ENCODE peak calls at places on chromosomes 1 and 21, in six cellular contexts. K is cardiac muscle cell, C is ACHN, J is PC-9, D is NCI-H82, B is NCI-H524. Y is an unnamed sample.

GRCh38 chr1:111593403-111594127 is 26.0 kb upstream of the RAP1A start:
- DNase-seq in J (peak), D (peak), C (no peak), K (no peak), B (peak), Y (no peak)

GRCh38 chr1:181073638-181074037 is 14.9 kb upstream of the IER5 start:
- DNase-seq in C (no peak), J (peak), K (no peak), B (no peak), D (no peak), Y (no peak)

GRCh38 chr1:46533179-46533864 is 18.1 kb downstream of the KNCN start:
- DNase-seq in J (peak), C (no peak), B (peak), D (no peak), K (peak), Y (no peak)

GRCh38 chr1:119987112-119987511 is 82.3 kb downstream of the NOTCH2 start:
- DNase-seq in K (no peak), C (peak), B (no peak), D (no peak), J (peak), Y (no peak)

GRCh38 chr1:237154173-237154572 is 112.2 kb downstream of the RYR2 start:
- DNase-seq in D (no peak), C (no peak), B (peak), K (no peak), J (no peak), Y (no peak)

GRCh38 chr1:107640207-107640606 is 324.8 kb downstream of the VAV3 start:
- DNase-seq in B (no peak), C (no peak), J (no peak), D (no peak), K (no peak), Y (no peak)

GRCh38 chr1:19435181-19435580 is 50.2 kb downstream of the CAPZB start:
- DNase-seq in D (no peak), K (no peak), C (no peak), J (no peak), B (no peak), Y (no peak)

GRCh38 chr1:182766881-182767645 is 22.5 kb upstream of the NPL start:
- DNase-seq in C (no peak), K (no peak), D (no peak), B (no peak), J (no peak), Y (no peak)

GRCh38 chr1:112358798-112359408 is 37.1 kb upstream of the CTTNBP2NL start:
- DNase-seq in C (peak), K (peak), D (peak), B (peak), J (peak), Y (peak)

GRCh38 chr1:186540521-186540920 is 79.6 kb upstream of the PDC start:
- DNase-seq in J (no peak), D (no peak), C (no peak), K (no peak), B (no peak), Y (no peak)

GRCh38 chr1:10664251-10664650 is 132.2 kb downstream of the CASZ1 start:
- DNase-seq in C (no peak), J (no peak), B (no peak), D (no peak), K (peak), Y (no peak)

GRCh38 chr1:48055854-48056253 is 58.7 kb upstream of the TRABD2B start:
- DNase-seq in C (no peak), K (no peak), D (peak), J (no peak), B (no peak), Y (no peak)

GRCh38 chr1:75969550-75969949 is 37.3 kb upstream of the ASB17 start:
- DNase-seq in C (no peak), B (no peak), K (no peak), D (no peak), J (no peak), Y (no peak)

GRCh38 chr1:212229654-212230053 is 55.6 kb upstream of the PPP2R5A start:
- DNase-seq in D (peak), C (no peak), K (no peak), J (no peak), B (no peak), Y (no peak)

GRCh38 chr21:41762236-41762635 is 4.6 kb downstream of the RIPK4 start:
- DNase-seq in K (peak), C (no peak), B (peak), D (peak), J (no peak), Y (no peak)

GRCh38 chr1:63857478-63857877 is 83.7 kb downstream of the ROR1 start:
- DNase-seq in K (peak), J (no peak), D (no peak), B (no peak), C (no peak), Y (no peak)

GRCh38 chr1:220281159-220281574 is 8.9 kb upstream of the RAB3GAP2 start:
- DNase-seq in J (no peak), C (peak), B (peak), D (peak), K (no peak), Y (peak)

Y was measured in HCT116.